ENCODE peak calls at places on chromosomes 13 and 19, in nine cellular contexts. One of them, this sample, is unnamed.

GRCh38 chr19:18651738-18652137 is 14.9 kb downstream of the KLHL26 start:
- DNase-seq in EL: no peak
- DNase-seq in HTR-8/SVneo: no peak
- DNase-seq in neuronal stem cell: no peak
- DNase-seq in ovary: no peak
- DNase-seq in RPMI7951: no peak
- DNase-seq in esophagus squamous epithelium: no peak
- DNase-seq in heart right ventricle: no peak
- DNase-seq in WTC11: no peak
- DNase-seq in this sample: no peak

GRCh38 chr19:1862424-1863307 is 713 bp downstream of the KLF16 start:
- DNase-seq in EL: peak; percentile 42
- DNase-seq in HTR-8/SVneo: no peak
- DNase-seq in neuronal stem cell: no peak
- DNase-seq in ovary: peak; percentile 68
- DNase-seq in RPMI7951: no peak
- DNase-seq in esophagus squamous epithelium: no peak
- DNase-seq in heart right ventricle: no peak
- DNase-seq in WTC11: peak; percentile 64
- DNase-seq in this sample: no peak

GRCh38 chr13:73960474-73960873 is 173.7 kb downstream of the KLF12 start:
- DNase-seq in EL: no peak
- DNase-seq in HTR-8/SVneo: no peak
- DNase-seq in neuronal stem cell: no peak
- DNase-seq in ovary: no peak
- DNase-seq in RPMI7951: no peak
- DNase-seq in esophagus squamous epithelium: no peak
- DNase-seq in heart right ventricle: no peak
- DNase-seq in WTC11: no peak
- DNase-seq in this sample: no peak

GRCh38 chr19:2046046-2046907 is 4.8 kb downstream of the MKNK2 start:
- DNase-seq in EL: no peak
- DNase-seq in HTR-8/SVneo: no peak
- DNase-seq in neuronal stem cell: no peak
- DNase-seq in ovary: no peak
- DNase-seq in RPMI7951: no peak
- DNase-seq in esophagus squamous epithelium: no peak
- DNase-seq in heart right ventricle: no peak
- DNase-seq in WTC11: no peak
- DNase-seq in this sample: no peak

GRCh38 chr13:75566658-75567057 is 17.1 kb downstream of the UCHL3 start:
- DNase-seq in EL: peak; percentile 51
- DNase-seq in HTR-8/SVneo: peak; percentile 22
- DNase-seq in neuronal stem cell: no peak
- DNase-seq in ovary: no peak
- DNase-seq in RPMI7951: peak; percentile 42
- DNase-seq in esophagus squamous epithelium: no peak
- DNase-seq in heart right ventricle: no peak
- DNase-seq in WTC11: no peak
- DNase-seq in this sample: no peak

GRCh38 chr13:69008503-69008902 is 1099.1 kb upstream of the ATXN8OS start:
- DNase-seq in EL: no peak
- DNase-seq in HTR-8/SVneo: no peak
- DNase-seq in neuronal stem cell: no peak
- DNase-seq in ovary: no peak
- DNase-seq in RPMI7951: no peak
- DNase-seq in esophagus squamous epithelium: no peak
- DNase-seq in heart right ventricle: no peak
- DNase-seq in WTC11: no peak
- DNase-seq in this sample: no peak

GRCh38 chr13:30520571-30520970 is 54.8 kb upstream of the HMGB1 start:
- DNase-seq in EL: peak; percentile 57
- DNase-seq in HTR-8/SVneo: no peak
- DNase-seq in neuronal stem cell: no peak
- DNase-seq in ovary: no peak
- DNase-seq in RPMI7951: peak; percentile 17
- DNase-seq in esophagus squamous epithelium: no peak
- DNase-seq in heart right ventricle: no peak
- DNase-seq in WTC11: no peak
- DNase-seq in this sample: no peak

GRCh38 chr19:33954686-33955085 is 158.0 kb downstream of the KCTD15 start:
- DNase-seq in EL: no peak
- DNase-seq in HTR-8/SVneo: no peak
- DNase-seq in neuronal stem cell: no peak
- DNase-seq in ovary: no peak
- DNase-seq in RPMI7951: no peak
- DNase-seq in esophagus squamous epithelium: no peak
- DNase-seq in heart right ventricle: no peak
- DNase-seq in WTC11: no peak
- DNase-seq in this sample: no peak

GRCh38 chr19:5804516-5805464 is at the start of gene NRTN:
- DNase-seq in EL: no peak
- DNase-seq in HTR-8/SVneo: no peak
- DNase-seq in neuronal stem cell: peak; percentile 50
- DNase-seq in ovary: no peak
- DNase-seq in RPMI7951: no peak
- DNase-seq in esophagus squamous epithelium: no peak
- DNase-seq in heart right ventricle: no peak
- DNase-seq in WTC11: peak; percentile 65
- DNase-seq in this sample: no peak

GRCh38 chr19:46926201-46927071 is 65.6 kb downstream of the ARHGAP35 start:
- DNase-seq in EL: no peak
- DNase-seq in HTR-8/SVneo: no peak
- DNase-seq in neuronal stem cell: no peak
- DNase-seq in ovary: no peak
- DNase-seq in RPMI7951: peak; percentile 53
- DNase-seq in esophagus squamous epithelium: no peak
- DNase-seq in heart right ventricle: no peak
- DNase-seq in WTC11: no peak
- DNase-seq in this sample: no peak

GRCh38 chr13:35163674-35164073 is 221.6 kb downstream of the NBEA start:
- DNase-seq in EL: no peak
- DNase-seq in HTR-8/SVneo: no peak
- DNase-seq in neuronal stem cell: no peak
- DNase-seq in ovary: no peak
- DNase-seq in RPMI7951: no peak
- DNase-seq in esophagus squamous epithelium: no peak
- DNase-seq in heart right ventricle: no peak
- DNase-seq in WTC11: no peak
- DNase-seq in this sample: no peak

GRCh38 chr19:5691205-5691929 is 1.3 kb downstream of the RPL36 start:
- DNase-seq in EL: peak; percentile 59
- DNase-seq in HTR-8/SVneo: no peak
- DNase-seq in neuronal stem cell: no peak
- DNase-seq in ovary: peak; percentile 75
- DNase-seq in RPMI7951: peak; percentile 40
- DNase-seq in esophagus squamous epithelium: no peak
- DNase-seq in heart right ventricle: peak; percentile 81
- DNase-seq in WTC11: no peak
- DNase-seq in this sample: no peak

GRCh38 chr13:20366056-20366455 is 133.9 kb upstream of the GJB6 start:
- DNase-seq in EL: no peak
- DNase-seq in HTR-8/SVneo: no peak
- DNase-seq in neuronal stem cell: no peak
- DNase-seq in ovary: no peak
- DNase-seq in RPMI7951: no peak
- DNase-seq in esophagus squamous epithelium: no peak
- DNase-seq in heart right ventricle: no peak
- DNase-seq in WTC11: no peak
- DNase-seq in this sample: no peak

GRCh38 chr19:56712609-56713008 is 41.1 kb upstream of the ZNF835 start:
- DNase-seq in EL: no peak
- DNase-seq in HTR-8/SVneo: no peak
- DNase-seq in neuronal stem cell: peak; percentile 42
- DNase-seq in ovary: peak; percentile 31
- DNase-seq in RPMI7951: no peak
- DNase-seq in esophagus squamous epithelium: no peak
- DNase-seq in heart right ventricle: no peak
- DNase-seq in WTC11: no peak
- DNase-seq in this sample: no peak

GRCh38 chr19:10567696-10568443 is 909 bp downstream of the CDKN2D start:
- DNase-seq in EL: no peak
- DNase-seq in HTR-8/SVneo: no peak
- DNase-seq in neuronal stem cell: no peak
- DNase-seq in ovary: peak; percentile 43
- DNase-seq in RPMI7951: no peak
- DNase-seq in esophagus squamous epithelium: no peak
- DNase-seq in heart right ventricle: no peak
- DNase-seq in WTC11: no peak
- DNase-seq in this sample: no peak

GRCh38 chr13:78147905-78148304 is 229.3 kb upstream of the EDNRB start:
- DNase-seq in EL: peak; percentile 90
- DNase-seq in HTR-8/SVneo: peak; percentile 3
- DNase-seq in neuronal stem cell: no peak
- DNase-seq in ovary: no peak
- DNase-seq in RPMI7951: peak; percentile 55
- DNase-seq in esophagus squamous epithelium: no peak
- DNase-seq in heart right ventricle: no peak
- DNase-seq in WTC11: no peak
- DNase-seq in this sample: no peak

GRCh38 chr19:289651-290538 is 1.3 kb downstream of the PLPP2 start:
- DNase-seq in EL: peak; percentile 35
- DNase-seq in HTR-8/SVneo: no peak
- DNase-seq in neuronal stem cell: no peak
- DNase-seq in ovary: no peak
- DNase-seq in RPMI7951: peak; percentile 22
- DNase-seq in esophagus squamous epithelium: no peak
- DNase-seq in heart right ventricle: no peak
- DNase-seq in WTC11: peak; percentile 70
- DNase-seq in this sample: no peak